ENCODE peak calls at places on chromosomes 1 and 21, in six cellular contexts. S is lower lobe of right lung, T is KBM-7, C is breast epithelium, O is HFF-Myc, L is Right ventricle myocardium inferior. X is an unnamed sample.
A peak's percentile ranks its signal among the peaks of the same experiment; 100 is the strongest.

GRCh38 chr1:30523055-30524020 is 200.0 kb downstream of the MATN1 start:
- DNase-seq in S (no peak), T (no peak), C (no peak), O (no peak), L (no peak), X (peak; percentile 89)

GRCh38 chr1:37999434-38000232 is 5.7 kb downstream of the FHL3 start:
- DNase-seq in S (peak; percentile 60), T (peak; percentile 84), C (no peak), O (no peak), L (no peak), X (peak; percentile 63)

GRCh38 chr1:198730952-198731351 is 92.1 kb downstream of the PTPRC start:
- DNase-seq in S (no peak), T (no peak), C (no peak), O (no peak), L (no peak), X (no peak)

GRCh38 chr1:53783056-53783455 is 44.1 kb upstream of the GLIS1 start:
- DNase-seq in S (no peak), T (no peak), C (no peak), O (no peak), L (no peak), X (no peak)

GRCh38 chr1:218380125-218380977 is 35.2 kb downstream of the TGFB2 start:
- DNase-seq in S (peak; percentile 59), T (no peak), C (peak; percentile 63), O (peak; percentile 60), L (no peak), X (peak; percentile 90)

GRCh38 chr1:201190624-201191051 is at the start of gene IGFN1:
- DNase-seq in S (no peak), T (no peak), C (no peak), O (no peak), L (no peak), X (no peak)

GRCh38 chr1:54312874-54313316 is 93.3 kb downstream of the SSBP3 start:
- DNase-seq in S (no peak), T (peak; percentile 31), C (no peak), O (peak; percentile 77), L (no peak), X (peak; percentile 74)

GRCh38 chr1:22285545-22286396 is 142.9 kb upstream of the WNT4 start:
- DNase-seq in S (no peak), T (no peak), C (peak; percentile 48), O (no peak), L (no peak), X (no peak)

GRCh38 chr1:210582186-210582981 is 253.7 kb downstream of the HHAT start:
- DNase-seq in S (no peak), T (peak; percentile 60), C (no peak), O (no peak), L (no peak), X (no peak)

GRCh38 chr1:229155472-229155871 is 115.4 kb upstream of the RAB4A start:
- DNase-seq in S (no peak), T (peak; percentile 68), C (no peak), O (no peak), L (no peak), X (no peak)

GRCh38 chr1:20448626-20449215 is 37.3 kb downstream of the CAMK2N1 start:
- DNase-seq in S (no peak), T (no peak), C (no peak), O (no peak), L (no peak), X (no peak)

GRCh38 chr1:117371436-117372151 is 4.3 kb downstream of the MAN1A2 start:
- DNase-seq in S (no peak), T (no peak), C (no peak), O (no peak), L (no peak), X (peak; percentile 63)

GRCh38 chr21:42238185-42238934 is 19.4 kb downstream of the ABCG1 start:
- DNase-seq in S (no peak), T (no peak), C (no peak), O (no peak), L (no peak), X (no peak)

GRCh38 chr1:111793896-111794295 is 38.2 kb downstream of the DDX20 start:
- DNase-seq in S (no peak), T (no peak), C (no peak), O (no peak), L (no peak), X (no peak)

GRCh38 chr1:43509007-43509739 is 21.5 kb upstream of the PTPRF start:
- DNase-seq in S (no peak), T (no peak), C (no peak), O (no peak), L (no peak), X (no peak)

GRCh38 chr1:9164919-9165318 is 36.0 kb upstream of the GPR157 start:
- DNase-seq in S (no peak), T (no peak), C (no peak), O (no peak), L (no peak), X (no peak)

GRCh38 chr1:94949681-94950661 is 23.1 kb upstream of the CNN3 start:
- DNase-seq in S (no peak), T (no peak), C (no peak), O (no peak), L (no peak), X (peak; percentile 65)

GRCh38 chr1:2927393-2927792 is 93.9 kb upstream of the ACTRT2 start:
- DNase-seq in S (no peak), T (no peak), C (no peak), O (no peak), L (no peak), X (no peak)

X was measured in astrocyte.